ENCODE peak calls at places on chromosome 4, in seven cellular contexts. G is fibroblast of the conjunctiva; H is PC-3; C is stimulated activated CD4-positive, alpha-beta T cell treated with anti-CD3 and anti-CD28 coated beads, Interleukin-4, amount 100 ng/mL, for 1 hour; X is psoas muscle; I is GOT3; U is stimulated activated CD8-positive, alpha-beta memory T cell treated with anti-CD3 and anti-CD28 coated beads, Interleukin-7, amount 100 ng/mL, for 1 hour. L is an unnamed sample.

GRCh38 chr4:40865696-40866095 is 115.9 kb downstream of the NSUN7 start:
- DNase-seq in G (no peak), H (peak), C (no peak), X (no peak), I (no peak), U (no peak), L (no peak)

GRCh38 chr4:10872833-10873517 is 188.4 kb upstream of the CLNK start:
- DNase-seq in G (no peak), H (no peak), C (no peak), X (no peak), I (no peak), U (no peak), L (no peak)

GRCh38 chr4:43718369-43718768 is 730.2 kb downstream of the KCTD8 start:
- DNase-seq in G (no peak), H (peak), C (no peak), X (no peak), I (no peak), U (no peak), L (no peak)

GRCh38 chr4:38677466-38677865 is 13.5 kb downstream of the KLF3 start:
- DNase-seq in G (no peak), H (no peak), C (no peak), X (no peak), I (no peak), U (no peak), L (no peak)

GRCh38 chr4:142473218-142473959 is 372.7 kb downstream of the INPP4B start:
- DNase-seq in G (no peak), H (peak), C (no peak), X (peak), I (no peak), U (no peak), L (no peak)

GRCh38 chr4:181650033-181650825 is 593.0 kb upstream of the TENM3 start:
- DNase-seq in G (no peak), H (no peak), C (no peak), X (no peak), I (no peak), U (no peak), L (no peak)

GRCh38 chr4:174154455-174154854 is 129.0 kb downstream of the FBXO8 start:
- DNase-seq in G (peak), H (peak), C (no peak), X (no peak), I (no peak), U (no peak), L (no peak)

GRCh38 chr4:18319456-18319855 is 297.9 kb upstream of the LCORL start:
- DNase-seq in G (no peak), H (no peak), C (no peak), X (no peak), I (no peak), U (no peak), L (no peak)

GRCh38 chr4:43843501-43843900 is 605.1 kb downstream of the KCTD8 start:
- DNase-seq in G (no peak), H (peak), C (no peak), X (no peak), I (no peak), U (no peak), L (no peak)

GRCh38 chr4:88779431-88779830 is 81.8 kb upstream of the NAP1L5 start:
- DNase-seq in G (no peak), H (peak), C (no peak), X (no peak), I (no peak), U (no peak), L (no peak)

GRCh38 chr4:109850601-109851000 is 2.7 kb downstream of the LRIT3 start:
- DNase-seq in G (no peak), H (no peak), C (no peak), X (no peak), I (no peak), U (no peak), L (no peak)

L was measured in activated naive CD8-positive, alpha-beta T cell treated with anti-CD3 and anti-CD28 coated beads for 36 hours.